ENCODE peak calls at places on chromosome 13, in five cellular contexts. J is spleen; A is CD8-positive, alpha-beta T cell; X is heart right ventricle; G is bronchial epithelial cell. I is an unnamed sample.

GRCh38 chr13:109744512-109745051 is 41.8 kb downstream of the IRS2 start:
- DNase-seq in J (no peak), A (no peak), X (no peak), G (no peak), I (no peak)

GRCh38 chr13:23621316-23621645 is 51.1 kb downstream of the TNFRSF19 start:
- DNase-seq in J (no peak), A (no peak), X (no peak), G (peak), I (no peak)

GRCh38 chr13:76937416-76937815 is 10.9 kb upstream of the ACOD1 start:
- DNase-seq in J (no peak), A (no peak), X (no peak), G (peak), I (no peak)

GRCh38 chr13:32068255-32068654 is 36.7 kb downstream of the FRY start:
- DNase-seq in J (no peak), A (no peak), X (no peak), G (no peak), I (no peak)

GRCh38 chr13:71979616-71980015 is 112.6 kb upstream of the DACH1 start:
- DNase-seq in J (no peak), A (no peak), X (no peak), G (peak), I (no peak)

GRCh38 chr13:74003374-74003773 is 130.8 kb downstream of the KLF12 start:
- DNase-seq in J (no peak), A (no peak), X (no peak), G (peak), I (no peak)

GRCh38 chr13:91174886-91175501 is 172.5 kb upstream of the MIR17HG start:
- DNase-seq in J (no peak), A (no peak), X (no peak), G (no peak), I (peak)

GRCh38 chr13:97194473-97194872 is 27.7 kb upstream of the MBNL2 start:
- DNase-seq in J (no peak), A (no peak), X (no peak), G (peak), I (no peak)

GRCh38 chr13:82747948-82748347 is 1134.3 kb downstream of the SLITRK1 start:
- DNase-seq in J (no peak), A (no peak), X (no peak), G (no peak), I (no peak)

GRCh38 chr13:79548886-79549285 is 67.9 kb downstream of the NDFIP2 start:
- DNase-seq in J (no peak), A (no peak), X (no peak), G (peak), I (no peak)
- TF ChIP-seq CTCF in J (no peak), A (no peak), X (no peak), G (peak), I (peak)

DNA sequence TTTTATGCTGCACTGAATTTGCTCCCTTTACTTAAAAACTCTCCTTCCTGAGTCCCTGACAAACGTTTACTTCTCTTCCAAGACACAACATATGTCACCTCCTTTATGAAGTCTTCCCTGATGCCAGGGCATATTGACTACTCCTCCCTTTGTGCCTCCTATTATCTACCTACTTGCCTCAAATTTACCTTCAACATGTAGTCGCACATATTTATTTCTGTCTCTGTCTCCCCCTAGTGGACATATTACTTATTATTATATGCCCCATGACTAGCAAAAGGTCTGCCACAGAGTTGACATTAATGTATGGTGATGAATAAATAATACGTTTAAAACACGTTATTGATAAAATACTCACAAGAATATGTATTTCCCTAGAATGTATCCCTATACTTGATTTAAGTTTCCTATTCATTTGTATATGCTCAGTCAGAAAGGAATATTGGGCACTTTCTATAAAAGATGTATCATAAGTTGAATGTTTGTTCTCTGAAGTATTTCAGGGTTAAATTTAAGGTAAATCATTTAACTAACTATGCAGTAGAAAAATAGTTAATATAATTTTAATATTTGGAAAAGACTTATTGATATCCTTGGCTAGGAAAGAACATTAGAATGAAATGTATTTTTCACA is 250.3 kb upstream of the ATXN8OS start:
- DNase-seq in J (no peak), A (no peak), X (no peak), G (peak), I (no peak)
- TF ChIP-seq CTCF in J (no peak), A (peak), X (peak), G (peak), I (peak)

GRCh38 chr13:25587581-25587980 is 215.8 kb downstream of the ATP8A2 start:
- DNase-seq in J (no peak), A (no peak), X (no peak), G (no peak), I (no peak)

GRCh38 chr13:25584975-25585374 is 213.2 kb downstream of the ATP8A2 start:
- DNase-seq in J (no peak), A (no peak), X (no peak), G (no peak), I (no peak)

GRCh38 chr13:25588336-25589060 is 216.7 kb downstream of the ATP8A2 start:
- DNase-seq in J (no peak), A (no peak), X (no peak), G (no peak), I (no peak)
- TF ChIP-seq CTCF in J (no peak), A (no peak), X (no peak), G (no peak), I (no peak)

DNA sequence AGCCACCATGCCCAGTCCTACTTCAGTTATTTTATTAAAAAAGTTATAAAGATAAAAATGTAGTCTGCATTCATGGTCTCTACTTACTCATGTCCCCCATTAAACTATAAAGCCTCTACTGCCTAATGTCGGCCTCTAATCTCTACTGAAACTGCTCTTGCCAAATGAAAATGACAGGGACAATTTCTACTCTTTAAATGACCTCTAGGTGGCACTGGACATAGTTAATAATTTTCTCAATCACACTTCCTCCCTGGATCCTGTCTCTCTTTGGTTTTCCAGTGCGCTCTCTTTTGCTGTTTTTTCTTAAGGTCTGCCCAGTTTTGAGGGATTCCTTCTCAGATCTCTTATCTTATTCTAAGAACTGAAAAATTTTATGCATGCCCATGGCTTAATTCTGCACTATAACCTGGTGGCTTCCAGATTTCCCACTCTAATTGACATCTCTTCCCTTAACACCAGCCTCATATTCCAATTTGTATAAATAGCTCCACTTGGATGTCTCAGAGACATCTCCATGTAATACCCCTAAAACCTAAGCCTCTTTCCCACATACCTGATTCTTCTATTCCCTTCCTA is 54.3 kb downstream of the MTMR6 start:
- DNase-seq in J (no peak), A (no peak), X (no peak), G (peak), I (no peak)
- TF ChIP-seq CTCF in J (peak), A (peak), X (no peak), G (peak), I (peak)

DNA sequence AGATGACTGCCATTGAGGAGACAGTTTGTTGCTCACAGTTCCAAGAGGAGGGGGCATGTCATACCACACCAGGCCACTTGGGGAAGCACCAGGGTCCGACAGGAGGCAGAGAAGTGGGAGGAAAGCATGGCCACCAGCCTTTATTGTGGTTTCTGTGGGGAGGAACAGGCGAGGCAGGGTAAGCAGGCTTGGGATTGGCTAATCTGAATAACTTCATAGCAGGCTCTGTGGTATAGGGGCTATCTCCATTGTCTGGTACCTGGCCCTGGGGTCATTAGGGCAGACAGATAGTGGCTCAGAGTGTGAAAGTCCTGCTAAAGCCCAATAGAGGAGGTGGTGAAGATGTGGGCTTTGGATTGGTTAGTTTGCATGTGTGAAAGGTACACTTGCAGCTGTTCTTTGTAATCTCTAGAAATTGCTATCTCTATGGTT is 35.5 kb downstream of the CBY2 start:
- DNase-seq in J (no peak), A (no peak), X (no peak), G (no peak), I (no peak)
- TF ChIP-seq CTCF in J (no peak), A (no peak), X (no peak), G (no peak), I (peak)

I was measured in upper lobe of right lung.